ENCODE peak calls at places on chromosomes 5 and 9, in nine cellular contexts. B, J, S, R, L, E, G, X and Z are unnamed samples.

GRCh38 chr5:163567811-163568210 is 62.4 kb downstream of the MAT2B start:
- DNase-seq in J (no peak), B (no peak), G (no peak), R (no peak), L (no peak), X (no peak), S (no peak), E (no peak), Z (no peak)

GRCh38 chr9:69822091-69822750 is 1.6 kb downstream of the CFAP95 start:
- DNase-seq in G (no peak), L (peak), B (peak), S (peak), J (peak), R (no peak), X (peak), E (no peak), Z (peak)

GRCh38 chr9:137049544-137050449 is 3.8 kb upstream of the NPDC1 start:
- DNase-seq in E (no peak), L (peak), X (peak), J (peak), G (peak), R (peak), S (peak), B (peak), Z (peak)

GRCh38 chr5:14588758-14589543 is 7.4 kb downstream of the OTULINL start:
- DNase-seq in B (no peak), J (no peak), L (no peak), E (no peak), R (no peak), X (no peak), G (no peak), S (no peak), Z (no peak)

GRCh38 chr9:68574150-68574549 is 33.5 kb upstream of the TMEM252 start:
- DNase-seq in X (peak), S (no peak), L (no peak), R (no peak), J (no peak), B (no peak), E (no peak), G (no peak), Z (peak)

GRCh38 chr5:154038241-154038603 is 488 bp downstream of the FAM114A2 start:
- DNase-seq in J (no peak), B (no peak), E (peak), L (no peak), R (peak), X (peak), G (peak), S (no peak), Z (peak)

GRCh38 chr5:36635721-36636390 is 29.4 kb downstream of the SLC1A3 start:
- DNase-seq in B (no peak), E (no peak), S (no peak), X (no peak), G (no peak), J (no peak), L (no peak), R (no peak), Z (no peak)

GRCh38 chr5:116734717-116735072 is 160.1 kb upstream of the SEMA6A start:
- DNase-seq in E (no peak), R (no peak), S (no peak), B (no peak), X (no peak), L (no peak), J (no peak), G (no peak), Z (no peak)

GRCh38 chr9:92722386-92723298 is 42.0 kb downstream of the BICD2 start:
- DNase-seq in L (no peak), R (no peak), X (no peak), G (no peak), E (no peak), J (no peak), S (no peak), B (no peak), Z (no peak)

GRCh38 chr9:126470251-126470993 is 143.3 kb upstream of the LMX1B start:
- DNase-seq in G (no peak), S (no peak), E (no peak), X (no peak), B (no peak), R (no peak), L (no peak), J (no peak), Z (no peak)

GRCh38 chr5:93100976-93101375 is 480.0 kb downstream of the NR2F1-AS1 start:
- DNase-seq in X (peak), S (no peak), B (peak), E (no peak), G (no peak), L (no peak), R (no peak), J (no peak), Z (peak)

GRCh38 chr5:142892021-142892420 is 121.8 kb downstream of the ARHGAP26 start:
- DNase-seq in B (no peak), J (no peak), R (no peak), L (no peak), G (no peak), E (no peak), S (no peak), X (no peak), Z (no peak)

GRCh38 chr9:89778100-89779085 is 173.6 kb downstream of the GADD45G start:
- DNase-seq in S (no peak), G (no peak), B (no peak), R (no peak), E (no peak), L (no peak), J (no peak), X (no peak), Z (no peak)

GRCh38 chr5:59206132-59206581 is 623.3 kb downstream of the RAB3C start:
- DNase-seq in X (peak), S (no peak), R (no peak), G (no peak), L (peak), E (no peak), B (peak), J (no peak), Z (peak)

GRCh38 chr9:100852088-100852487 is 176.4 kb upstream of the PLPPR1 start:
- DNase-seq in B (no peak), G (no peak), J (no peak), L (no peak), S (no peak), R (no peak), E (no peak), X (no peak), Z (no peak)

GRCh38 chr5:159668556-159668955 is 247.7 kb upstream of the ADRA1B start:
- DNase-seq in S (no peak), E (no peak), L (no peak), R (no peak), X (no peak), B (no peak), G (no peak), J (no peak), Z (no peak)

GRCh38 chr5:139391570-139392323 is 2.0 kb upstream of the MZB1 start:
- DNase-seq in R (no peak), E (no peak), L (peak), G (no peak), B (no peak), J (no peak), X (no peak), S (peak), Z (no peak)

GRCh38 chr9:112757940-112758339 is 7.4 kb downstream of the SNX30 start:
- DNase-seq in S (no peak), B (no peak), G (no peak), J (no peak), R (no peak), L (no peak), X (no peak), E (no peak), Z (no peak)

GRCh38 chr9:136055715-136056545 is 39.2 kb downstream of the NACC2 start:
- DNase-seq in X (no peak), G (no peak), L (no peak), S (no peak), J (no peak), R (no peak), B (no peak), E (no peak), Z (no peak)

GRCh38 chr5:530001-530400 is 5.8 kb upstream of the SLC9A3 start:
- DNase-seq in E (no peak), X (peak), G (no peak), L (no peak), R (no peak), B (no peak), J (peak), S (no peak), Z (no peak)

GRCh38 chr5:19018822-19019221 is 969.2 kb downstream of the CDH18 start:
- DNase-seq in L (no peak), E (no peak), R (no peak), S (peak), B (no peak), G (no peak), J (no peak), X (peak), Z (no peak)

GRCh38 chr9:30597609-30598008 is 1786.8 kb upstream of the ACO1 start:
- DNase-seq in X (no peak), R (no peak), S (no peak), B (no peak), G (no peak), E (no peak), J (no peak), L (no peak), Z (no peak)

GRCh38 chr9:128685636-128686489 is 3.2 kb upstream of the SET start:
- DNase-seq in S (no peak), L (no peak), E (no peak), J (peak), R (peak), G (peak), X (peak), B (no peak), Z (no peak)

GRCh38 chr9:17628617-17629016 is 49.8 kb downstream of the SH3GL2 start:
- DNase-seq in L (no peak), S (no peak), X (no peak), E (no peak), R (no peak), B (no peak), G (no peak), J (no peak), Z (no peak)

GRCh38 chr5:173680660-173681242 is 64.3 kb upstream of the BOD1 start:
- DNase-seq in L (no peak), J (no peak), E (no peak), G (no peak), B (no peak), R (no peak), S (no peak), X (no peak), Z (peak)

GRCh38 chr5:113295111-113295539 is 139.7 kb downstream of the TSSK1B start:
- DNase-seq in X (no peak), J (no peak), E (no peak), R (no peak), S (no peak), L (no peak), G (no peak), B (no peak), Z (no peak)

GRCh38 chr9:36461341-36461740 is 61.3 kb upstream of the RNF38 start:
- DNase-seq in R (no peak), E (no peak), S (peak), G (no peak), B (peak), X (no peak), L (peak), J (no peak), Z (peak)

GRCh38 chr9:71793386-71794105 is 25.2 kb upstream of the CEMIP2 start:
- DNase-seq in L (peak), S (no peak), B (peak), J (no peak), X (no peak), G (no peak), E (no peak), R (no peak), Z (peak)

GRCh38 chr5:132050136-132050535 is 10.3 kb upstream of the IL3 start:
- DNase-seq in L (no peak), J (peak), X (peak), E (no peak), S (no peak), G (no peak), R (no peak), B (no peak), Z (no peak)

GRCh38 chr9:116737137-116737546 is 50.0 kb downstream of the TRIM32 start:
- DNase-seq in L (peak), R (peak), S (peak), G (peak), J (peak), B (peak), X (peak), E (peak), Z (peak)

GRCh38 chr9:136617746-136618577 is 44.8 kb upstream of the EGFL7 start:
- DNase-seq in X (no peak), B (no peak), J (no peak), L (no peak), E (no peak), G (no peak), S (no peak), R (no peak), Z (no peak)

GRCh38 chr9:1871486-1872181 is 143.5 kb upstream of the SMARCA2 start:
- DNase-seq in S (no peak), B (peak), E (no peak), J (no peak), X (peak), G (no peak), L (no peak), R (no peak), Z (peak)

GRCh38 chr5:79846198-79846521 is 144.9 kb downstream of the MTX3 start:
- DNase-seq in J (no peak), R (no peak), B (no peak), X (no peak), S (no peak), G (no peak), E (no peak), L (no peak), Z (no peak)

GRCh38 chr5:156121234-156121633 is 205.7 kb upstream of the SGCD start:
- DNase-seq in S (no peak), X (no peak), L (peak), E (no peak), R (no peak), G (no peak), J (no peak), B (no peak), Z (peak)

GRCh38 chr9:89883401-89884341 is 278.9 kb downstream of the GADD45G start:
- DNase-seq in G (no peak), B (no peak), R (no peak), L (no peak), E (no peak), J (no peak), S (no peak), X (no peak), Z (no peak)

GRCh38 chr9:87076825-87077224 is 129.5 kb upstream of the GAS1 start:
- DNase-seq in X (no peak), L (peak), G (no peak), R (no peak), S (no peak), J (no peak), B (peak), E (no peak), Z (peak)